ENCODE peak calls at places on chromosomes 1 and 21, in nine cellular contexts. One of them, this sample, is unnamed.

GRCh38 chr1:62437273-62437945 is 560 bp downstream of the USP1 start:
- DNase-seq in esophagus muscularis mucosa: no peak
- DNase-seq in fibroblast of lung: peak
- DNase-seq in breast epithelium: peak
- DNase-seq in effector memory CD4-positive, alpha-beta T cell: no peak
- DNase-seq in thoracic aorta: no peak
- DNase-seq in brain microvascular endothelial cell: no peak
- DNase-seq in MM.1S: peak
- DNase-seq in heart left ventricle: peak
- DNase-seq in this sample: peak

GRCh38 chr1:218683224-218683623 is 338.1 kb downstream of the TGFB2 start:
- DNase-seq in heart left ventricle: no peak
- DNase-seq in fibroblast of lung: no peak
- DNase-seq in thoracic aorta: no peak
- DNase-seq in effector memory CD4-positive, alpha-beta T cell: no peak
- DNase-seq in brain microvascular endothelial cell: no peak
- DNase-seq in esophagus muscularis mucosa: no peak
- DNase-seq in MM.1S: no peak
- DNase-seq in breast epithelium: no peak
- DNase-seq in this sample: no peak

GRCh38 chr1:53130598-53130877 is 11.9 kb downstream of the SLC1A7 start:
- DNase-seq in effector memory CD4-positive, alpha-beta T cell: no peak
- DNase-seq in esophagus muscularis mucosa: no peak
- DNase-seq in MM.1S: no peak
- DNase-seq in heart left ventricle: no peak
- DNase-seq in brain microvascular endothelial cell: no peak
- DNase-seq in thoracic aorta: no peak
- DNase-seq in breast epithelium: no peak
- DNase-seq in fibroblast of lung: no peak
- DNase-seq in this sample: peak

GRCh38 chr21:34191876-34192275 is 118.5 kb downstream of the MRPS6 start:
- DNase-seq in breast epithelium: no peak
- DNase-seq in brain microvascular endothelial cell: no peak
- DNase-seq in effector memory CD4-positive, alpha-beta T cell: no peak
- DNase-seq in MM.1S: no peak
- DNase-seq in heart left ventricle: no peak
- DNase-seq in esophagus muscularis mucosa: no peak
- DNase-seq in thoracic aorta: no peak
- DNase-seq in fibroblast of lung: no peak
- DNase-seq in this sample: no peak

GRCh38 chr1:25854554-25854953 is 4.7 kb downstream of the AUNIP start:
- DNase-seq in esophagus muscularis mucosa: no peak
- DNase-seq in brain microvascular endothelial cell: no peak
- DNase-seq in heart left ventricle: no peak
- DNase-seq in fibroblast of lung: no peak
- DNase-seq in breast epithelium: no peak
- DNase-seq in thoracic aorta: no peak
- DNase-seq in effector memory CD4-positive, alpha-beta T cell: no peak
- DNase-seq in MM.1S: no peak
- DNase-seq in this sample: no peak

GRCh38 chr1:86756062-86756406 is 51.7 kb downstream of the SH3GLB1 start:
- DNase-seq in thoracic aorta: no peak
- DNase-seq in MM.1S: no peak
- DNase-seq in breast epithelium: no peak
- DNase-seq in fibroblast of lung: no peak
- DNase-seq in effector memory CD4-positive, alpha-beta T cell: no peak
- DNase-seq in esophagus muscularis mucosa: no peak
- DNase-seq in brain microvascular endothelial cell: no peak
- DNase-seq in heart left ventricle: no peak
- DNase-seq in this sample: no peak

GRCh38 chr1:54479251-54479650 is 68.8 kb upstream of the ACOT11 start:
- DNase-seq in fibroblast of lung: no peak
- DNase-seq in thoracic aorta: no peak
- DNase-seq in heart left ventricle: no peak
- DNase-seq in breast epithelium: no peak
- DNase-seq in brain microvascular endothelial cell: no peak
- DNase-seq in esophagus muscularis mucosa: no peak
- DNase-seq in MM.1S: no peak
- DNase-seq in effector memory CD4-positive, alpha-beta T cell: no peak
- DNase-seq in this sample: no peak

GRCh38 chr1:36934061-36934460 is 100.3 kb downstream of the GRIK3 start:
- DNase-seq in thoracic aorta: no peak
- DNase-seq in brain microvascular endothelial cell: no peak
- DNase-seq in breast epithelium: no peak
- DNase-seq in MM.1S: no peak
- DNase-seq in heart left ventricle: no peak
- DNase-seq in fibroblast of lung: no peak
- DNase-seq in effector memory CD4-positive, alpha-beta T cell: no peak
- DNase-seq in esophagus muscularis mucosa: no peak
- DNase-seq in this sample: no peak

GRCh38 chr21:29449306-29449940 is 150.7 kb downstream of the BACH1 start:
- DNase-seq in MM.1S: no peak
- DNase-seq in fibroblast of lung: no peak
- DNase-seq in heart left ventricle: no peak
- DNase-seq in esophagus muscularis mucosa: no peak
- DNase-seq in effector memory CD4-positive, alpha-beta T cell: no peak
- DNase-seq in breast epithelium: no peak
- DNase-seq in thoracic aorta: no peak
- DNase-seq in brain microvascular endothelial cell: no peak
- DNase-seq in this sample: no peak

GRCh38 chr1:109307363-109308021 is 681 bp upstream of the MYBPHL start:
- DNase-seq in breast epithelium: no peak
- DNase-seq in MM.1S: no peak
- DNase-seq in heart left ventricle: peak
- DNase-seq in thoracic aorta: no peak
- DNase-seq in effector memory CD4-positive, alpha-beta T cell: no peak
- DNase-seq in fibroblast of lung: no peak
- DNase-seq in brain microvascular endothelial cell: no peak
- DNase-seq in esophagus muscularis mucosa: no peak
- DNase-seq in this sample: peak

GRCh38 chr1:169588112-169588511 is 1.8 kb upstream of the F5 start:
- DNase-seq in MM.1S: no peak
- DNase-seq in esophagus muscularis mucosa: no peak
- DNase-seq in thoracic aorta: no peak
- DNase-seq in heart left ventricle: no peak
- DNase-seq in breast epithelium: no peak
- DNase-seq in brain microvascular endothelial cell: no peak
- DNase-seq in fibroblast of lung: no peak
- DNase-seq in effector memory CD4-positive, alpha-beta T cell: no peak
- DNase-seq in this sample: no peak

GRCh38 chr1:62882705-62883104 is 98.8 kb downstream of the ATG4C start:
- DNase-seq in heart left ventricle: no peak
- DNase-seq in brain microvascular endothelial cell: no peak
- DNase-seq in MM.1S: no peak
- DNase-seq in effector memory CD4-positive, alpha-beta T cell: no peak
- DNase-seq in breast epithelium: no peak
- DNase-seq in thoracic aorta: no peak
- DNase-seq in fibroblast of lung: no peak
- DNase-seq in esophagus muscularis mucosa: no peak
- DNase-seq in this sample: no peak

GRCh38 chr1:115098979-115099692 is 9.8 kb upstream of the TSPAN2 start:
- DNase-seq in heart left ventricle: no peak
- DNase-seq in esophagus muscularis mucosa: no peak
- DNase-seq in breast epithelium: no peak
- DNase-seq in MM.1S: peak
- DNase-seq in effector memory CD4-positive, alpha-beta T cell: peak
- DNase-seq in thoracic aorta: no peak
- DNase-seq in brain microvascular endothelial cell: peak
- DNase-seq in fibroblast of lung: peak
- DNase-seq in this sample: peak

DNA sequence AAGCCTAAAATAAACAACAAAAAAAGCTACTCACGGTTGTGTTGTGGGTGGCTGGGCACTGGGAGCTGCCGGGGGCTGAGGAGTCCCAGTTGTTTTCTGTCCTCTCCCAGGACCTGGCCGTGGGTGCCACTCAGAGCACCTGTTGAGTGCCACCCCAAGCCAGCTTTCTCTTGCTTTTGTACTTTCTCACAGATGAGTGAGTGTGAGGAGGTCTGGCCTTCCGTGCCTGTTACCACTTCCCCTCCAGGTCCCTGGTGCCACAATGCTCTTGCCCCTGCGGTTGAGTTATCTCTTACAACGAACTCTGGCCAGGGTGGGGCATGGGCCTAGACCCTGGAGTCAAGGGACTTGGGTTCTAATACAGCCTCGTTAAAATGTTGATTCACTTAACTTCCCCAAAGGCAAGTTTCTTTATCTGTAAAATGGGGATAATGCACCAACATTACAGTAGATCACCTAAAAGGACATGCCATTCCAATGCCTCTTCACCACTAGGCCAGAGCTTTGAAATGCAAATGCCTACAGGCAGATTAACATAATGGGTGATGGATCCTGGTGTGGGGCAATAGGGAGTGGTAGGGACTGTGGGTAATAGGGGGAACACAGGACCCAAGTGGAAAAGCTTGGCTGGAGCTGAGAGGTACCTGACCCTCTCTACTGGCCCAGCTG is at the start of gene CNR2:
- DNase-seq in esophagus muscularis mucosa: no peak
- DNase-seq in heart left ventricle: no peak
- DNase-seq in effector memory CD4-positive, alpha-beta T cell: no peak
- DNase-seq in thoracic aorta: no peak
- DNase-seq in MM.1S: no peak
- DNase-seq in brain microvascular endothelial cell: no peak
- DNase-seq in breast epithelium: no peak
- DNase-seq in fibroblast of lung: no peak
- DNase-seq in this sample: no peak
- H3K4me3 ChIP-seq in esophagus muscularis mucosa: no peak
- H3K4me3 ChIP-seq in heart left ventricle: no peak
- H3K4me3 ChIP-seq in effector memory CD4-positive, alpha-beta T cell: no peak
- H3K4me3 ChIP-seq in thoracic aorta: no peak
- H3K4me3 ChIP-seq in MM.1S: no peak
- H3K4me3 ChIP-seq in brain microvascular endothelial cell: no peak
- H3K4me3 ChIP-seq in breast epithelium: no peak
- H3K4me3 ChIP-seq in fibroblast of lung: no peak
- H3K4me3 ChIP-seq in this sample: no peak

GRCh38 chr21:41876928-41877652 is 2.1 kb downstream of the PRDM15 start:
- DNase-seq in fibroblast of lung: no peak
- DNase-seq in thoracic aorta: no peak
- DNase-seq in heart left ventricle: no peak
- DNase-seq in esophagus muscularis mucosa: no peak
- DNase-seq in breast epithelium: no peak
- DNase-seq in MM.1S: no peak
- DNase-seq in effector memory CD4-positive, alpha-beta T cell: no peak
- DNase-seq in brain microvascular endothelial cell: no peak
- DNase-seq in this sample: no peak

GRCh38 chr21:41876396-41876795 is 2.7 kb downstream of the PRDM15 start:
- DNase-seq in fibroblast of lung: no peak
- DNase-seq in MM.1S: no peak
- DNase-seq in brain microvascular endothelial cell: no peak
- DNase-seq in esophagus muscularis mucosa: no peak
- DNase-seq in heart left ventricle: no peak
- DNase-seq in breast epithelium: no peak
- DNase-seq in effector memory CD4-positive, alpha-beta T cell: no peak
- DNase-seq in thoracic aorta: no peak
- DNase-seq in this sample: no peak

GRCh38 chr21:41874611-41875010 is 4.5 kb downstream of the PRDM15 start:
- DNase-seq in brain microvascular endothelial cell: no peak
- DNase-seq in effector memory CD4-positive, alpha-beta T cell: no peak
- DNase-seq in esophagus muscularis mucosa: no peak
- DNase-seq in fibroblast of lung: no peak
- DNase-seq in heart left ventricle: no peak
- DNase-seq in breast epithelium: no peak
- DNase-seq in thoracic aorta: no peak
- DNase-seq in MM.1S: no peak
- DNase-seq in this sample: no peak

GRCh38 chr21:41873426-41873825 is 5.7 kb downstream of the PRDM15 start:
- DNase-seq in MM.1S: no peak
- DNase-seq in brain microvascular endothelial cell: no peak
- DNase-seq in fibroblast of lung: no peak
- DNase-seq in breast epithelium: no peak
- DNase-seq in effector memory CD4-positive, alpha-beta T cell: no peak
- DNase-seq in thoracic aorta: no peak
- DNase-seq in esophagus muscularis mucosa: no peak
- DNase-seq in heart left ventricle: no peak
- DNase-seq in this sample: no peak

DNA sequence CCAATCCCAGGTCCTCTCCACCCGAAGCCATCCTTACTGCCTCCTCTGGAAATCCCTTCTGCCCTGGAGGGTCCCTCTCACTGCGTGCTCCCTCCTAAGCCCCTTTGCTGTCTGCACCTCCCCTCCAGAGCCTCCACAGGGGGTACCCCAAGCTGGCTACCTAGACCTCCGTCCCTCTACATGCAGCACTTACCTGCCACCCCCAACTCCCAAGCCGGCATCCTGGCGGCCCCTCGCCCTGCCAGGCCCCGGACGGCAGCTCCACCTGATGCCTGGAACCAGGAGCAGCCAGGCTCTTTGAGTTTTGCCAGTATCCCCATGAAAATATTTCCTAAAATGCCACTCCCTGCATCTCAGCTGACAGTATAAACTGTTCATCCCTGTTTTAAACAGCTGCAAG is 4.1 kb downstream of the PRDM15 start:
- DNase-seq in fibroblast of lung: no peak
- DNase-seq in breast epithelium: no peak
- DNase-seq in esophagus muscularis mucosa: no peak
- DNase-seq in heart left ventricle: no peak
- DNase-seq in thoracic aorta: no peak
- DNase-seq in MM.1S: no peak
- DNase-seq in brain microvascular endothelial cell: no peak
- DNase-seq in effector memory CD4-positive, alpha-beta T cell: no peak
- DNase-seq in this sample: peak
- H3K27ac ChIP-seq in fibroblast of lung: no peak
- H3K27ac ChIP-seq in breast epithelium: no peak
- H3K27ac ChIP-seq in esophagus muscularis mucosa: no peak
- H3K27ac ChIP-seq in heart left ventricle: no peak
- H3K27ac ChIP-seq in thoracic aorta: no peak
- H3K27ac ChIP-seq in MM.1S: no peak
- H3K27ac ChIP-seq in brain microvascular endothelial cell: no peak
- H3K27ac ChIP-seq in effector memory CD4-positive, alpha-beta T cell: no peak
- H3K27ac ChIP-seq in this sample: no peak

DNA sequence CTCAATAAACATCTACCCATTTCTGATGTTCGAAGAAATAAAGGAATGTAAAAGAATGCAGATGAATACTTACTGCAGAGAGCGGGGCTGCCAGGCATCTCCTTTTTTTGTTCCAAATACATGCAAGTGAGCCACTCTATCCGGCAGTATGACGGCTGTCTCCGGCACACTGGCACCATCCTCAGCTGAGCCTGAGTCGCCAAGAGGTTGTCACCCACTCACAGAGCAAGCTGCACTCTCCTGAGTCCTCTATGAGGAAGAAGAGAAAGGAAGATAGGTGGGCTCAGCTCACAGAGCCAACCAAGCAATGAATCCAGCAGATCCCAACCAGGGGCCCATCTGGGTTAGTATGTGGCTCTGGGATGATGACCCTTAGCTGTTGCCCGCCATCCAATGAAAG is 65.3 kb downstream of the CD46 start:
- DNase-seq in fibroblast of lung: no peak
- DNase-seq in esophagus muscularis mucosa: no peak
- DNase-seq in thoracic aorta: no peak
- DNase-seq in MM.1S: no peak
- DNase-seq in breast epithelium: no peak
- DNase-seq in effector memory CD4-positive, alpha-beta T cell: no peak
- DNase-seq in brain microvascular endothelial cell: no peak
- DNase-seq in heart left ventricle: no peak
- DNase-seq in this sample: no peak
- H3K4me3 ChIP-seq in fibroblast of lung: no peak
- H3K4me3 ChIP-seq in esophagus muscularis mucosa: peak
- H3K4me3 ChIP-seq in thoracic aorta: peak
- H3K4me3 ChIP-seq in MM.1S: no peak
- H3K4me3 ChIP-seq in breast epithelium: no peak
- H3K4me3 ChIP-seq in effector memory CD4-positive, alpha-beta T cell: no peak
- H3K4me3 ChIP-seq in brain microvascular endothelial cell: no peak
- H3K4me3 ChIP-seq in heart left ventricle: peak
- H3K4me3 ChIP-seq in this sample: peak

GRCh38 chr1:224127925-224128819 is 14.3 kb downstream of the FBXO28 start:
- DNase-seq in brain microvascular endothelial cell: peak
- DNase-seq in fibroblast of lung: peak
- DNase-seq in effector memory CD4-positive, alpha-beta T cell: no peak
- DNase-seq in esophagus muscularis mucosa: no peak
- DNase-seq in MM.1S: no peak
- DNase-seq in heart left ventricle: no peak
- DNase-seq in breast epithelium: no peak
- DNase-seq in thoracic aorta: no peak
- DNase-seq in this sample: no peak
- H3K27ac ChIP-seq in brain microvascular endothelial cell: peak
- H3K27ac ChIP-seq in fibroblast of lung: peak
- H3K27ac ChIP-seq in effector memory CD4-positive, alpha-beta T cell: no peak
- H3K27ac ChIP-seq in esophagus muscularis mucosa: no peak
- H3K27ac ChIP-seq in MM.1S: no peak
- H3K27ac ChIP-seq in heart left ventricle: no peak
- H3K27ac ChIP-seq in breast epithelium: no peak
- H3K27ac ChIP-seq in thoracic aorta: no peak
- H3K27ac ChIP-seq in this sample: no peak